ENCODE peak calls at places on chromosomes 7 and 10, in four cellular contexts. One of them, this sample, is unnamed.

GRCh38 chr7:155791214-155791737 is 21.0 kb downstream of the SHH start:
- DNase-seq in mesendoderm: no peak
- DNase-seq in fibroblast of lung: no peak
- DNase-seq in fibroblast of the aortic adventitia: no peak
- DNase-seq in this sample: no peak

GRCh38 chr7:31082450-31082849 is 30.3 kb downstream of the ADCYAP1R1 start:
- DNase-seq in mesendoderm: no peak
- DNase-seq in fibroblast of lung: no peak
- DNase-seq in fibroblast of the aortic adventitia: no peak
- DNase-seq in this sample: no peak

GRCh38 chr10:102963237-102963886 is 45.3 kb downstream of the CNNM2 start:
- DNase-seq in mesendoderm: no peak
- DNase-seq in fibroblast of the aortic adventitia: no peak
- DNase-seq in fibroblast of lung: no peak
- DNase-seq in this sample: no peak

GRCh38 chr10:126783806-126784205 is 113.3 kb upstream of the C10orf90 start:
- DNase-seq in fibroblast of the aortic adventitia: no peak
- DNase-seq in fibroblast of lung: peak; percentile 3
- DNase-seq in mesendoderm: peak; percentile 11
- DNase-seq in this sample: no peak

GRCh38 chr10:77501152-77501845 is 136.3 kb downstream of the KCNMA1 start:
- DNase-seq in mesendoderm: no peak
- DNase-seq in fibroblast of lung: peak; percentile 93
- DNase-seq in fibroblast of the aortic adventitia: peak; percentile 90
- DNase-seq in this sample: peak; percentile 90

GRCh38 chr7:150845471-150845870 is 6.8 kb upstream of the AOC1 start:
- DNase-seq in fibroblast of lung: no peak
- DNase-seq in fibroblast of the aortic adventitia: no peak
- DNase-seq in mesendoderm: no peak
- DNase-seq in this sample: no peak

GRCh38 chr10:134205-134742 is 981 bp upstream of the ZMYND11 start:
- DNase-seq in fibroblast of lung: peak; percentile 26
- DNase-seq in mesendoderm: peak; percentile 60
- DNase-seq in fibroblast of the aortic adventitia: peak; percentile 18
- DNase-seq in this sample: no peak

GRCh38 chr10:78715435-78715834 is 353.3 kb upstream of the ZMIZ1 start:
- DNase-seq in fibroblast of lung: peak; percentile 16
- DNase-seq in fibroblast of the aortic adventitia: no peak
- DNase-seq in mesendoderm: no peak
- DNase-seq in this sample: no peak

GRCh38 chr7:18995270-18995671 is 122.2 kb downstream of the TWIST1 start:
- DNase-seq in fibroblast of the aortic adventitia: no peak
- DNase-seq in mesendoderm: no peak
- DNase-seq in fibroblast of lung: no peak
- DNase-seq in this sample: no peak

GRCh38 chr10:30819306-30820190 is 190.0 kb upstream of the LYZL2 start:
- DNase-seq in fibroblast of the aortic adventitia: peak; percentile 91
- DNase-seq in mesendoderm: no peak
- DNase-seq in fibroblast of lung: peak; percentile 86
- DNase-seq in this sample: no peak

GRCh38 chr7:156607332-156608175 is 33.0 kb upstream of the RNF32 start:
- DNase-seq in fibroblast of the aortic adventitia: peak; percentile 11
- DNase-seq in fibroblast of lung: no peak
- DNase-seq in mesendoderm: no peak
- DNase-seq in this sample: no peak

GRCh38 chr7:30844483-30844874 is 67.2 kb upstream of the AQP1 start:
- DNase-seq in fibroblast of the aortic adventitia: no peak
- DNase-seq in mesendoderm: no peak
- DNase-seq in fibroblast of lung: no peak
- DNase-seq in this sample: no peak

GRCh38 chr10:86191166-86191565 is 175.4 kb downstream of the GRID1 start:
- DNase-seq in mesendoderm: no peak
- DNase-seq in fibroblast of the aortic adventitia: no peak
- DNase-seq in fibroblast of lung: no peak
- DNase-seq in this sample: no peak

GRCh38 chr7:155804897-155805825 is 7.1 kb downstream of the SHH start:
- DNase-seq in mesendoderm: peak; percentile 90
- DNase-seq in fibroblast of lung: peak; percentile 74
- DNase-seq in fibroblast of the aortic adventitia: peak; percentile 59
- DNase-seq in this sample: peak; percentile 20

GRCh38 chr7:150367187-150367510 is 1.5 kb upstream of the REPIN1 start:
- DNase-seq in fibroblast of the aortic adventitia: no peak
- DNase-seq in fibroblast of lung: no peak
- DNase-seq in mesendoderm: no peak
- DNase-seq in this sample: no peak

GRCh38 chr10:121664671-121665070 is 66.4 kb upstream of the FGFR2 start:
- DNase-seq in fibroblast of lung: no peak
- DNase-seq in mesendoderm: peak; percentile 70
- DNase-seq in fibroblast of the aortic adventitia: no peak
- DNase-seq in this sample: no peak

GRCh38 chr10:99930731-99931550 is 78.8 kb downstream of the DNMBP start:
- DNase-seq in mesendoderm: peak; percentile 86
- DNase-seq in fibroblast of lung: peak; percentile 84
- DNase-seq in fibroblast of the aortic adventitia: no peak
- DNase-seq in this sample: no peak

GRCh38 chr7:27147211-27148030 is at the start of gene HOXA6:
- DNase-seq in fibroblast of lung: no peak
- DNase-seq in mesendoderm: no peak
- DNase-seq in fibroblast of the aortic adventitia: no peak
- DNase-seq in this sample: no peak

GRCh38 chr10:118725784-118726507 is 28.8 kb downstream of the CACUL1 start:
- DNase-seq in mesendoderm: no peak
- DNase-seq in fibroblast of the aortic adventitia: peak; percentile 36
- DNase-seq in fibroblast of lung: peak; percentile 34
- DNase-seq in this sample: no peak

GRCh38 chr7:33590902-33591301 is 314.4 kb upstream of the BMPER start:
- DNase-seq in fibroblast of the aortic adventitia: peak; percentile 2
- DNase-seq in mesendoderm: no peak
- DNase-seq in fibroblast of lung: peak; percentile 31
- DNase-seq in this sample: peak; percentile 27

GRCh38 chr10:130498934-130499333 is 362.7 kb downstream of the GLRX3 start:
- DNase-seq in fibroblast of lung: no peak
- DNase-seq in fibroblast of the aortic adventitia: no peak
- DNase-seq in mesendoderm: no peak
- DNase-seq in this sample: no peak

GRCh38 chr10:75693453-75693852 is 262.0 kb downstream of the LRMDA start:
- DNase-seq in fibroblast of the aortic adventitia: no peak
- DNase-seq in mesendoderm: no peak
- DNase-seq in fibroblast of lung: no peak
- DNase-seq in this sample: no peak

GRCh38 chr10:90920986-90921643 is at the start of gene ANKRD1:
- DNase-seq in mesendoderm: peak; percentile 100
- DNase-seq in fibroblast of lung: peak; percentile 96
- DNase-seq in fibroblast of the aortic adventitia: peak; percentile 68
- DNase-seq in this sample: peak; percentile 76

GRCh38 chr10:21406595-21407218 is 118.8 kb downstream of the SKIDA1 start:
- DNase-seq in fibroblast of lung: peak; percentile 84
- DNase-seq in mesendoderm: no peak
- DNase-seq in fibroblast of the aortic adventitia: peak; percentile 84
- DNase-seq in this sample: no peak

GRCh38 chr7:1060315-1061080 is 16.2 kb downstream of the GPR146 start:
- DNase-seq in mesendoderm: peak; percentile 80
- DNase-seq in fibroblast of the aortic adventitia: no peak
- DNase-seq in fibroblast of lung: no peak
- DNase-seq in this sample: no peak

GRCh38 chr10:35453855-35454532 is 117.7 kb downstream of the CCNY start:
- DNase-seq in fibroblast of lung: peak; percentile 50
- DNase-seq in fibroblast of the aortic adventitia: peak; percentile 78
- DNase-seq in mesendoderm: no peak
- DNase-seq in this sample: no peak

GRCh38 chr7:4641091-4641666 is 40.9 kb upstream of the FOXK1 start:
- DNase-seq in fibroblast of the aortic adventitia: peak; percentile 16
- DNase-seq in mesendoderm: no peak
- DNase-seq in fibroblast of lung: no peak
- DNase-seq in this sample: no peak

GRCh38 chr10:48478980-48479811 is 125.7 kb downstream of the ARHGAP22 start:
- DNase-seq in fibroblast of the aortic adventitia: no peak
- DNase-seq in fibroblast of lung: no peak
- DNase-seq in mesendoderm: no peak
- DNase-seq in this sample: no peak

GRCh38 chr7:107224374-107224773 is 55.6 kb downstream of the HBP1 start:
- DNase-seq in fibroblast of lung: no peak
- DNase-seq in mesendoderm: no peak
- DNase-seq in fibroblast of the aortic adventitia: no peak
- DNase-seq in this sample: no peak

GRCh38 chr7:35991511-35992232 is 161.4 kb upstream of the EEPD1 start:
- DNase-seq in fibroblast of the aortic adventitia: no peak
- DNase-seq in mesendoderm: peak; percentile 69
- DNase-seq in fibroblast of lung: no peak
- DNase-seq in this sample: no peak

GRCh38 chr7:98748090-98748489 is 121.7 kb downstream of the TMEM130 start:
- DNase-seq in mesendoderm: no peak
- DNase-seq in fibroblast of the aortic adventitia: no peak
- DNase-seq in fibroblast of lung: no peak
- DNase-seq in this sample: no peak

GRCh38 chr7:80608292-80608691 is 30.1 kb upstream of the CD36 start:
- DNase-seq in fibroblast of the aortic adventitia: no peak
- DNase-seq in mesendoderm: no peak
- DNase-seq in fibroblast of lung: no peak
- DNase-seq in this sample: no peak

GRCh38 chr7:36961691-36962090 is 237.4 kb upstream of the AOAH start:
- DNase-seq in fibroblast of the aortic adventitia: no peak
- DNase-seq in fibroblast of lung: no peak
- DNase-seq in mesendoderm: no peak
- DNase-seq in this sample: no peak

GRCh38 chr10:119595134-119595714 is 1.5 kb downstream of the TIAL1 start:
- DNase-seq in fibroblast of the aortic adventitia: peak; percentile 60
- DNase-seq in mesendoderm: peak; percentile 55
- DNase-seq in fibroblast of lung: peak; percentile 71
- DNase-seq in this sample: no peak

GRCh38 chr10:34811968-34812514 is 3.1 kb downstream of the PARD3 start:
- DNase-seq in fibroblast of lung: peak; percentile 47
- DNase-seq in fibroblast of the aortic adventitia: peak; percentile 31
- DNase-seq in mesendoderm: no peak
- DNase-seq in this sample: no peak

GRCh38 chr7:91239171-91239604 is 25.0 kb upstream of the FZD1 start:
- DNase-seq in fibroblast of lung: peak; percentile 97
- DNase-seq in mesendoderm: no peak
- DNase-seq in fibroblast of the aortic adventitia: peak; percentile 85
- DNase-seq in this sample: peak; percentile 77

GRCh38 chr7:50647286-50647980 is 82.2 kb upstream of the DDC start:
- DNase-seq in fibroblast of the aortic adventitia: no peak
- DNase-seq in mesendoderm: no peak
- DNase-seq in fibroblast of lung: no peak
- DNase-seq in this sample: no peak

GRCh38 chr10:1963341-1963740 is 226.0 kb upstream of the ADARB2 start:
- DNase-seq in mesendoderm: no peak
- DNase-seq in fibroblast of the aortic adventitia: no peak
- DNase-seq in fibroblast of lung: no peak
- DNase-seq in this sample: no peak
- H3K4me3 ChIP-seq in mesendoderm: no peak overlapping the region
- H3K4me3 ChIP-seq in fibroblast of the aortic adventitia: no peak overlapping the region
- H3K4me3 ChIP-seq in fibroblast of lung: no peak overlapping the region
- H3K4me3 ChIP-seq in this sample: no peak overlapping the region

GRCh38 chr7:124782335-124782734 is 16.7 kb upstream of the GPR37 start:
- DNase-seq in mesendoderm: peak; percentile 18
- DNase-seq in fibroblast of the aortic adventitia: no peak
- DNase-seq in fibroblast of lung: no peak
- DNase-seq in this sample: no peak
- H3K4me3 ChIP-seq in mesendoderm: no peak overlapping the region
- H3K4me3 ChIP-seq in fibroblast of the aortic adventitia: no peak overlapping the region
- H3K4me3 ChIP-seq in fibroblast of lung: no peak overlapping the region
- H3K4me3 ChIP-seq in this sample: no peak overlapping the region

DNA sequence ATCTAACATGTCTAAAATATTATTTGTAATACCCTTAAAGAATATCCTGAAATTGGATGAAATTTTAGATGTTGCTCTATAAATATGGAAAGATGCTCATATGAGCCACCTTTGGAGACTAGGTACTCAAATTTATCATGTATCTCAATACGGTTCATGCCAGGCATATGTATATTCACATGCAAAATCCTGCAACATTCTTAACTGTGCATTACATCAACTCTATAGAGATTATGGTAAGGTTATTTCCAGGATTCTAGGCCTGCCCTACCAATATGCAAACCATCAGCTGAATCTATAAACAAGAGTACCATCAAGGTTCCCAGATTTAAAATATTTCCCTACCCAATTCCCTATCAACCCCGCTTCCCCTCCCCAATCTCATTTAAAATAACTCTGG is 27.5 kb downstream of the OSBPL3 start:
- DNase-seq in mesendoderm: no peak
- DNase-seq in fibroblast of lung: no peak
- DNase-seq in fibroblast of the aortic adventitia: no peak
- DNase-seq in this sample: no peak
- H3K4me3 ChIP-seq in mesendoderm: no peak overlapping the region
- H3K4me3 ChIP-seq in fibroblast of lung: no peak overlapping the region
- H3K4me3 ChIP-seq in fibroblast of the aortic adventitia: no peak overlapping the region
- H3K4me3 ChIP-seq in this sample: no peak overlapping the region

DNA sequence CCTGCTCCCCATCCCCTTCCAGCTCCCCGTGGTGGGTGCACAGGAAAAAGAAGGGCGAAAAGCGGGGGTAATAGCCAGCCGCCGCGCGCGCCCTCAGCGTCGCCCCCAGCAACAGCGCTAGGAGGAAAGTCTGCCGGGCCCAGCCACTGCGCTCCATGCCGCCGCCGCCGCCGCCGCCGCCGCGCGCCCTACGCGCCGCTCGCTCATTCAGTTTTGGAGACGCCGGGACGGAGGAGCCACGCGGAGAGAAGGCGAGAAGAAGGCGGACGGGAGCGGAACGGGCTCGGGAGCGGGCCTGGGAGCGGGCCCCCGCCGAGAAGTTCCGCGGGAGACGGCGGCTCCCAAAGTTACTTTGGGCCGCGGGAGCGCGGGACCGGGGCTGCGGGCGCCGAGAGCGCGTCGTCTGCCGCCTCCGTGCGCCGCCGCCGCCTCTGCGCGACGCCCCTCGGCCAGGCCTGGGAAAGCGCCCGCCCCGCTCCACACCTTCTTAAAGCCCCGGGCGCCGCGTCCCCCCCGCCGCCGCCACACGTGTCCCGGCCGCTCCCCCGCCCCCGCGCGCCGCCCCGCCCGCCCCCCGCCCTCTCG is at the start of gene RELN:
- DNase-seq in mesendoderm: peak; percentile 61
- DNase-seq in fibroblast of lung: peak; percentile 49
- DNase-seq in fibroblast of the aortic adventitia: peak; percentile 22
- DNase-seq in this sample: no peak
- H3K4me3 ChIP-seq in mesendoderm: peak within 1 kb of the TSS; percentile 28
- H3K4me3 ChIP-seq in fibroblast of lung: peak within 1 kb of the TSS; percentile 42
- H3K4me3 ChIP-seq in fibroblast of the aortic adventitia: peak within 1 kb of the TSS; percentile 54
- H3K4me3 ChIP-seq in this sample: peak within 1 kb of the TSS; percentile 45

GRCh38 chr7:22183522-22184280 is 173.3 kb downstream of the RAPGEF5 start:
- DNase-seq in fibroblast of the aortic adventitia: no peak
- DNase-seq in mesendoderm: no peak
- DNase-seq in fibroblast of lung: no peak
- DNase-seq in this sample: no peak

GRCh38 chr7:22187691-22188348 is 169.1 kb downstream of the RAPGEF5 start:
- DNase-seq in fibroblast of lung: no peak
- DNase-seq in mesendoderm: no peak
- DNase-seq in fibroblast of the aortic adventitia: no peak
- DNase-seq in this sample: no peak

GRCh38 chr7:22184549-22185199 is 172.3 kb downstream of the RAPGEF5 start:
- DNase-seq in mesendoderm: peak; percentile 84
- DNase-seq in fibroblast of the aortic adventitia: no peak
- DNase-seq in fibroblast of lung: no peak
- DNase-seq in this sample: no peak

GRCh38 chr7:22182139-22182538 is 174.8 kb downstream of the RAPGEF5 start:
- DNase-seq in mesendoderm: no peak
- DNase-seq in fibroblast of lung: no peak
- DNase-seq in fibroblast of the aortic adventitia: no peak
- DNase-seq in this sample: no peak

GRCh38 chr7:22185559-22185958 is 171.4 kb downstream of the RAPGEF5 start:
- DNase-seq in fibroblast of the aortic adventitia: no peak
- DNase-seq in mesendoderm: no peak
- DNase-seq in fibroblast of lung: no peak
- DNase-seq in this sample: no peak
- H3K4me3 ChIP-seq in fibroblast of the aortic adventitia: no peak overlapping the region
- H3K4me3 ChIP-seq in mesendoderm: no peak overlapping the region
- H3K4me3 ChIP-seq in fibroblast of lung: no peak overlapping the region
- H3K4me3 ChIP-seq in this sample: no peak overlapping the region

This sample was measured in skeletal muscle cell.